ENCODE peak calls at places on chromosomes 7 and 10, in five cellular contexts. Z is epithelial cell of esophagus, R is HCT116, H is HL-60, N is Panc1. P is an unnamed sample.

GRCh38 chr7:22193361-22194016 is 163.5 kb downstream of the RAPGEF5 start:
- DNase-seq in Z (no peak), R (no peak), H (no peak), N (no peak), P (no peak)

GRCh38 chr10:490256-490655 is 199.2 kb downstream of the DIP2C start:
- DNase-seq in Z (no peak), R (no peak), H (no peak), N (no peak), P (peak)

GRCh38 chr7:110790992-110791391 is 299.9 kb upstream of the LRRN3 start:
- DNase-seq in Z (no peak), R (no peak), H (no peak), N (no peak), P (no peak)

GRCh38 chr7:32774411-32774970 is 117.1 kb downstream of the KBTBD2 start:
- DNase-seq in Z (no peak), R (no peak), H (no peak), N (no peak), P (peak)

GRCh38 chr7:138407792-138408191 is 52.3 kb upstream of the TRIM24 start:
- DNase-seq in Z (no peak), R (no peak), H (no peak), N (no peak), P (no peak)

GRCh38 chr7:37224746-37225145 is 223.9 kb downstream of the ELMO1 start:
- DNase-seq in Z (no peak), R (no peak), H (no peak), N (no peak), P (no peak)

GRCh38 chr10:75102830-75103673 is 8.4 kb upstream of the SAMD8 start:
- DNase-seq in Z (no peak), R (no peak), H (no peak), N (no peak), P (no peak)

GRCh38 chr7:120996333-120996982 is 7.9 kb downstream of the CPED1 start:
- DNase-seq in Z (peak), R (no peak), H (peak), N (no peak), P (peak)

GRCh38 chr7:124162667-124163066 is 129.8 kb upstream of the TMEM229A start:
- DNase-seq in Z (no peak), R (no peak), H (no peak), N (no peak), P (no peak)

GRCh38 chr10:15084502-15084922 is 4.1 kb downstream of the ACBD7 start:
- DNase-seq in Z (peak), R (peak), H (no peak), N (no peak), P (peak)

GRCh38 chr10:29628912-29629526 is 5.8 kb downstream of the SVIL start:
- DNase-seq in Z (no peak), R (no peak), H (no peak), N (no peak), P (no peak)

GRCh38 chr10:103645141-103646054 is 151.9 kb downstream of the NEURL1 start:
- DNase-seq in Z (peak), R (no peak), H (peak), N (no peak), P (peak)

GRCh38 chr10:75355706-75356105 is 45.9 kb downstream of the ZNF503 start:
- DNase-seq in Z (peak), R (no peak), H (no peak), N (no peak), P (no peak)

GRCh38 chr7:46607176-46607575 is 686.1 kb upstream of the IGFBP3 start:
- DNase-seq in Z (no peak), R (no peak), H (no peak), N (no peak), P (no peak)

GRCh38 chr10:71223365-71224058 is 11.1 kb downstream of the UNC5B start:
- DNase-seq in Z (no peak), R (no peak), H (no peak), N (no peak), P (no peak)

GRCh38 chr10:22992075-22992474 is 64.2 kb downstream of the ARMC3 start:
- DNase-seq in Z (no peak), R (no peak), H (no peak), N (no peak), P (no peak)

GRCh38 chr10:29239569-29240472 is 49.0 kb upstream of the LYZL1 start:
- DNase-seq in Z (no peak), R (peak), H (peak), N (peak), P (no peak)

GRCh38 chr10:91700273-91700672 is 67.4 kb upstream of the PPP1R3C start:
- DNase-seq in Z (no peak), R (no peak), H (no peak), N (no peak), P (no peak)

GRCh38 chr7:94698275-94698674 is 42.3 kb upstream of the SGCE start:
- DNase-seq in Z (peak), R (peak), H (no peak), N (peak), P (peak)

GRCh38 chr10:30387646-30388243 is 38.7 kb upstream of the MTPAP start:
- DNase-seq in Z (peak), R (peak), H (no peak), N (no peak), P (no peak)

GRCh38 chr10:121900443-121901174 is 27.2 kb downstream of the ATE1 start:
- DNase-seq in Z (peak), R (peak), H (peak), N (peak), P (no peak)

GRCh38 chr10:132518572-132519381 is 18.8 kb upstream of the INPP5A start:
- DNase-seq in Z (peak), R (peak), H (no peak), N (no peak), P (no peak)

GRCh38 chr7:134766779-134767566 is 12.5 kb upstream of the CALD1 start:
- DNase-seq in Z (no peak), R (no peak), H (no peak), N (no peak), P (no peak)

GRCh38 chr10:5873515-5873995 is 16.1 kb downstream of the ANKRD16 start:
- DNase-seq in Z (peak), R (peak), H (peak), N (peak), P (peak)
- H3K4me3 ChIP-seq in Z (no peak), R (no peak), H (no peak), N (no peak), P (no peak)

GRCh38 chr10:6920072-6921019 is 340.3 kb upstream of the PRKCQ start:
- DNase-seq in Z (peak), R (peak), H (peak), N (peak), P (no peak)
- TF ChIP-seq CTCF in Z (peak), R (peak), H (peak), N (peak), P (peak)

GRCh38 chr10:100727808-100728207 is 17.6 kb upstream of the PAX2 start:
- DNase-seq in Z (no peak), R (no peak), H (no peak), N (no peak), P (no peak)
- H3K4me3 ChIP-seq in Z (no peak), R (no peak), H (no peak), N (no peak), P (no peak)

GRCh38 chr7:88791891-88792290 is 3.6 kb downstream of the TEX47 start:
- DNase-seq in Z (no peak), R (no peak), H (no peak), N (no peak), P (no peak)
- TF ChIP-seq CTCF in Z (no peak), R (no peak), H (no peak), N (no peak), P (no peak)

GRCh38 chr7:1939434-1940401 is 269.6 kb downstream of the ELFN1 start:
- DNase-seq in Z (peak), R (no peak), H (peak), N (no peak), P (no peak)
- H3K4me3 ChIP-seq in Z (no peak), R (no peak), H (peak), N (no peak), P (no peak)

GRCh38 chr7:8441602-8442294 is 8.3 kb downstream of the NXPH1 start:
- DNase-seq in Z (no peak), R (no peak), H (no peak), N (no peak), P (no peak)
- TF ChIP-seq CTCF in Z (no peak), R (no peak), H (no peak), N (no peak), P (no peak)

GRCh38 chr10:98446656-98447221 is at the start of gene HPS1:
- DNase-seq in Z (peak), R (no peak), H (peak), N (no peak), P (no peak)

GRCh38 chr10:98446121-98446655 is 547 bp downstream of the HPS1 start:
- DNase-seq in Z (peak), R (no peak), H (peak), N (no peak), P (no peak)

GRCh38 chr10:98444314-98445006 is 2.3 kb downstream of the HPS1 start:
- DNase-seq in Z (no peak), R (no peak), H (no peak), N (no peak), P (no peak)

GRCh38 chr10:98449287-98449686 is 2.6 kb upstream of the HPS1 start:
- DNase-seq in Z (no peak), R (no peak), H (no peak), N (no peak), P (no peak)

DNA sequence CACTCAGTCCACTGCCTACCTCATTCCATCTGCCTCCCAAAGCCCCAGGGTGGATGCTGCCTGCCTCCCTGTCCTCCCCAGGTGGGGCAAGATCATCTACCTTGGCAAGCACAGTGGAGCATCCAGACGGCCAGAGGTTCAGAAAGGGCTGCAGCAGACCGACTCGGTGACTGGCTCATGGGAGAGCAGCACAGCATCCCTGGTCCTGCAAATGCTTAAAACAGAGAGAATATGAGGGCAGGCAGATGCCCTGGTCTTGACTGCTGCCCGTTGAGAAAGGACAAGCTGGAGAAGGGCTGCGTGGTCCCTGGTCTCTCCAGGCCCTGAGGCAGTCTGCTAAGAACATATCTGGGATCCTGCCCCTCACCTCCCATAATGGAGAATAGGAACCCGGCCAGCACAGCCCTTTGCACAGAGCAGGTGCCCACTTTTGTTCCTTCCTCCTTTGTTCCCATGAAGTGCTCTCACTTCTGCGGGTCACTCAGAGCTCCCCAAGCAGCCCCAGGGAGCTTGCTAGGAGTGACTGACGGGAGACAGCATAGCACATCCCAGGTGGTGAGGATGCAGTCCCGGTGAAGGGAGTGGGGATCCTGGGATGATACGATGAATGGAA is 1.4 kb downstream of the HPS1 start:
- DNase-seq in Z (no peak), R (no peak), H (no peak), N (no peak), P (no peak)
- H3K4me3 ChIP-seq in Z (no peak), R (peak), H (peak), N (peak), P (peak)

GRCh38 chr7:150876817-150877526 is 24.7 kb downstream of the AOC1 start:
- DNase-seq in Z (peak), R (peak), H (peak), N (no peak), P (no peak)

GRCh38 chr7:150874401-150875198 is 22.3 kb downstream of the AOC1 start:
- DNase-seq in Z (no peak), R (no peak), H (no peak), N (no peak), P (no peak)

GRCh38 chr7:150879345-150879744 is 27.0 kb downstream of the AOC1 start:
- DNase-seq in Z (no peak), R (no peak), H (no peak), N (no peak), P (no peak)

GRCh38 chr7:150877545-150877944 is 25.2 kb downstream of the AOC1 start:
- DNase-seq in Z (no peak), R (no peak), H (no peak), N (no peak), P (no peak)

GRCh38 chr7:150875791-150876190 is 23.5 kb downstream of the AOC1 start:
- DNase-seq in Z (no peak), R (peak), H (no peak), N (no peak), P (no peak)
- TF ChIP-seq CTCF in Z (no peak), R (peak), H (no peak), N (peak), P (no peak)

DNA sequence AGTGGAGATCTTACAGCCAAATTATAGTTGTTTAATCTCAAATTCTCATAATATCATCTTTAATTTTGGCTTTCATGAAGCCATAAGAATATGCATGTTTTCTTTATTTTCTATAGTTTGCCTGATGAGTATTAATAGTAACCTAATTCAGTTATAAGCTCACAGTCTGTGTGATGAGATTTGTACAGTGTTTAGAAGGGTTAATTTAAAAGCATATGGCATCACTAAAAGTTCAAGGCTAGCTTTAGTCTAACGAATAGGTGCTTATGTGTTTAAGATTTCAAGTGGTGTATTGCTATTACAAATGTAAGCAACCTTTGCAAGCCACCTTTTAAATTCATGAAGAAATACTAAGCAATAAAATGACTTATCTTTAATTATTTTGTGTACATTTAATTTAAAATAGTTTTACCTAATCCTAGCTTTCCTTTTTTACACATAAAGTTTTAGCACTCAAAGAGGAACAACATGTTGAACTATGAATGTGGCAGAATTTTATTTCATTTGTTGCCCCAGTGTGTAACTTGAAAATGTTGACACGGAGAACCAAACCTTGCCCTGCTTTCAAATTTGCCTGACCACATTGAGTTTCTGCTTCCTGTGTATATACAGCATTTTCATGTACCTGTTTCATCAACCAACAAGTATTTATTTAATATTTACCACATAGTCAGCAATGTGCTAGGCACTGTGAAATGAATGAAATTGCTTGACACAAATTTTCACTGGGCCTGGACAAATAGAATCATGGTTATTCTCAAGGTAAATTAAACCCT is 41.5 kb downstream of the TET1 start:
- DNase-seq in Z (no peak), R (no peak), H (no peak), N (no peak), P (no peak)
- H3K4me3 ChIP-seq in Z (no peak), R (no peak), H (no peak), N (no peak), P (no peak)

GRCh38 chr10:77351386-77351785 is 286.2 kb downstream of the KCNMA1 start:
- DNase-seq in Z (no peak), R (no peak), H (no peak), N (no peak), P (no peak)
- TF ChIP-seq CTCF in Z (no peak), R (no peak), H (no peak), N (no peak), P (no peak)

P was measured in AG09309.